ENCODE peak calls at places on chromosomes 11 and 22, in five cellular contexts. P, F, S, A and E are unnamed samples.

GRCh38 chr11:34546511-34547206 is 33.1 kb upstream of the ELF5 start:
- DNase-seq in P (no peak), A (no peak), S (no peak), F (peak), E (no peak)

GRCh38 chr22:25085930-25086901 is 113.4 kb upstream of the CRYBB3 start:
- DNase-seq in P (peak), A (peak), F (peak), S (no peak), E (no peak)

GRCh38 chr11:10044618-10045017 is 249.4 kb downstream of the SBF2 start:
- DNase-seq in A (no peak), S (no peak), P (no peak), F (peak), E (no peak)

GRCh38 chr11:35618497-35619029 is 303 bp downstream of the FJX1 start:
- DNase-seq in P (no peak), S (peak), A (no peak), F (peak), E (no peak)

GRCh38 chr22:46107089-46107664 is 43.1 kb upstream of the PPARA start:
- DNase-seq in P (peak), A (peak), S (no peak), F (peak), E (no peak)

GRCh38 chr11:114040706-114041211 is 18.8 kb upstream of the ZBTB16 start:
- DNase-seq in P (no peak), F (peak), A (no peak), S (peak), E (peak)

GRCh38 chr11:43983221-43983795 is 40.9 kb downstream of the C11orf96 start:
- DNase-seq in A (no peak), S (peak), P (no peak), F (no peak), E (no peak)

GRCh38 chr22:50677493-50678217 is 5.0 kb downstream of the SHANK3 start:
- DNase-seq in F (no peak), S (no peak), A (no peak), P (peak), E (no peak)

GRCh38 chr22:49853981-49854791 is 542 bp downstream of the ZBED4 start:
- DNase-seq in S (peak), A (peak), P (no peak), F (peak), E (no peak)

GRCh38 chr11:28401446-28401845 is 293.3 kb downstream of the METTL15 start:
- DNase-seq in F (no peak), P (no peak), S (no peak), A (no peak), E (no peak)

GRCh38 chr11:72426758-72427157 is 7.6 kb downstream of the CLPB start:
- DNase-seq in A (no peak), F (no peak), P (no peak), S (no peak), E (no peak)

GRCh38 chr11:25423436-25424184 is 908.3 kb upstream of the ANO3 start:
- DNase-seq in F (peak), P (no peak), S (peak), A (no peak), E (peak)

GRCh38 chr11:73869234-73869949 is 7.3 kb downstream of the COA4 start:
- DNase-seq in F (no peak), P (no peak), A (no peak), S (peak), E (no peak)

GRCh38 chr11:1563697-1564534 is 8.2 kb downstream of the DUSP8 start:
- DNase-seq in A (no peak), F (no peak), P (peak), S (no peak), E (no peak)

GRCh38 chr11:44446996-44447771 is 118.3 kb upstream of the CD82 start:
- DNase-seq in A (no peak), S (no peak), P (no peak), F (no peak), E (no peak)

GRCh38 chr11:5226732-5227327 is at the start of gene HBB:
- DNase-seq in S (no peak), F (no peak), A (no peak), P (no peak), E (no peak)

GRCh38 chr11:7639643-7640025 is 33.7 kb downstream of the CYB5R2 start:
- DNase-seq in F (no peak), P (no peak), S (no peak), A (peak), E (no peak)

GRCh38 chr11:105070221-105070789 is 25.2 kb upstream of the CARD16 start:
- DNase-seq in A (no peak), S (no peak), F (no peak), P (no peak), E (no peak)

GRCh38 chr11:3037945-3038271 is 19.3 kb downstream of the CARS1 start:
- DNase-seq in S (no peak), A (no peak), F (no peak), P (no peak), E (no peak)

GRCh38 chr11:61075891-61076290 is 26.4 kb upstream of the CD5 start:
- DNase-seq in S (peak), F (peak), A (no peak), P (no peak), E (peak)

GRCh38 chr11:36465449-36466163 is 44.5 kb downstream of the TRAF6 start:
- DNase-seq in P (no peak), S (peak), A (no peak), F (peak), E (no peak)

GRCh38 chr11:120182357-120182756 is 28.5 kb upstream of the OAF start:
- DNase-seq in S (no peak), P (peak), F (no peak), A (peak), E (no peak)

GRCh38 chr11:77029829-77030228 is 4.4 kb upstream of the B3GNT6 start:
- DNase-seq in P (no peak), F (no peak), S (no peak), A (no peak), E (no peak)

GRCh38 chr11:122723576-122723975 is 68.1 kb downstream of the UBASH3B start:
- DNase-seq in F (no peak), P (no peak), A (no peak), S (peak), E (no peak)

GRCh38 chr11:88179141-88179540 is 3.9 kb upstream of the RAB38 start:
- DNase-seq in P (no peak), S (peak), A (no peak), F (peak), E (peak)

GRCh38 chr11:72326151-72326842 is 82.3 kb upstream of the PHOX2A start:
- DNase-seq in P (no peak), F (peak), S (peak), A (no peak), E (no peak)

GRCh38 chr11:534592-535518 is 521 bp downstream of the HRAS start:
- DNase-seq in F (peak), S (no peak), P (no peak), A (peak), E (no peak)

GRCh38 chr11:75328426-75329277 is 22.8 kb downstream of the ARRB1 start:
- DNase-seq in P (peak), F (peak), S (peak), A (no peak), E (no peak)

GRCh38 chr22:40499187-40499753 is 128.9 kb downstream of the SGSM3 start:
- DNase-seq in F (peak), A (no peak), S (peak), P (no peak), E (peak)

GRCh38 chr11:103652013-103652412 is 384.4 kb upstream of the DDI1 start:
- DNase-seq in F (peak), S (peak), P (no peak), A (no peak), E (no peak)

GRCh38 chr11:59755701-59756495 is 722 bp downstream of the STX3 start:
- DNase-seq in F (peak), P (peak), A (peak), S (peak), E (peak)

GRCh38 chr22:35797411-35797810 is 79.7 kb downstream of the APOL5 start:
- DNase-seq in S (no peak), F (no peak), A (no peak), P (no peak), E (no peak)

GRCh38 chr11:120527111-120527748 is 15.7 kb downstream of the GRIK4 start:
- DNase-seq in A (peak), S (peak), F (no peak), P (no peak), E (peak)

GRCh38 chr11:124761301-124762021 is 629 bp downstream of the ESAM start:
- DNase-seq in A (no peak), F (no peak), P (no peak), S (no peak), E (no peak)

GRCh38 chr11:45150301-45150700 is 3.9 kb downstream of the PRDM11 start:
- DNase-seq in F (no peak), S (no peak), P (peak), A (no peak), E (no peak)

GRCh38 chr22:37746366-37747089 is 49.7 kb downstream of the TRIOBP start:
- DNase-seq in F (peak), S (no peak), A (no peak), P (no peak), E (no peak)

GRCh38 chr11:78808903-78809302 is 234.2 kb upstream of the NARS2 start:
- DNase-seq in F (no peak), A (no peak), S (no peak), P (no peak), E (no peak)

GRCh38 chr22:34490911-34491310 is 570.6 kb upstream of the LARGE1 start:
- DNase-seq in P (no peak), A (no peak), F (no peak), S (no peak), E (no peak)

GRCh38 chr11:46277623-46278386 is at the start of gene CREB3L1:
- DNase-seq in F (no peak), S (no peak), P (peak), A (peak), E (no peak)
- H3K4me3 ChIP-seq in F (no peak), S (peak), P (peak), A (peak), E (peak)

GRCh38 chr11:112412383-112412782 is 151.7 kb upstream of the PLET1 start:
- DNase-seq in A (no peak), P (no peak), S (no peak), F (peak), E (no peak)
- TF ChIP-seq CTCF in A (no peak), P (no peak), S (no peak), F (no peak), E (no peak)

GRCh38 chr22:28812491-28812890 is 12.1 kb upstream of the XBP1 start:
- DNase-seq in P (no peak), A (peak), S (no peak), F (no peak), E (no peak)

GRCh38 chr22:28815101-28815500 is 14.7 kb upstream of the XBP1 start:
- DNase-seq in P (no peak), S (no peak), A (peak), F (no peak), E (no peak)

GRCh38 chr22:28808716-28809355 is 8.5 kb upstream of the XBP1 start:
- DNase-seq in S (no peak), F (no peak), P (no peak), A (peak), E (no peak)

GRCh38 chr22:28813772-28814518 is 13.6 kb upstream of the XBP1 start:
- DNase-seq in S (no peak), F (no peak), A (peak), P (no peak), E (no peak)

DNA sequence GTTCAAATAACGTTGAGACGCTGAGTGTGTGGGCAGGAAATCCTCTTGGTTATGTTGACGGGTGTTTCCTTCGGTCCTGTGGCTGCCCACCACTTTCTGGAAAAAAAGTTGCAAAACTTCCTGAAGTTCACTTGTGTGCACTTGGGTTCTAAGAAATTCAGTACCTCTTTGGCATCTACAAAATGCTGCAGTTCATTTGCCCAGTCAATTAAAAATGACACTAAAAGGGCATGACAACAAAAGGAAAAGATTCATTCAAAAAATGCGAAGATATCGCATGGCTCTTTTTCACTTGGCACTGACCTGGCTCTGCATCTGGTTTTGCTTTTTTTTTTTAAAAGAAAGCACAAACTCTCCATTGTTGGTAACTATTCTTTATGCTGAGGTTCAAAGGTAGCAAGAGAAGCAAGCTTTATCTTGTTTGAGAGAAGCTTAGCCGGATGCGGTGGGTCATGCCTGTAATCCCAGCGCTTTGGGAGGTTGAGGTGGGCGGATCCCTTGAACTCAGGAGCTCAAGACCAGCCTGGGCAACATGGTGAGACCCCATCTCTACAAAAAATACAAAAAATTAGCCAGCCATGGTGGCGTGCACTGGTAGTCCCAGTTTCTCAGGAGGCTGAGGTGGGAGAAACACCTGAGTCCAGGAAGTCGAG is 10.6 kb upstream of the XBP1 start:
- DNase-seq in A (peak), S (no peak), P (no peak), F (no peak), E (no peak)
- H3K4me3 ChIP-seq in A (no peak), S (no peak), P (no peak), F (no peak), E (no peak)

GRCh38 chr11:69013009-69013951 is at the start of gene MRGPRF:
- DNase-seq in F (no peak), P (peak), S (peak), A (peak), E (peak)
- TF ChIP-seq CTCF in F (peak), P (peak), S (peak), A (peak), E (peak)

GRCh38 chr22:48055185-48055584 is 1292.7 kb downstream of the TBC1D22A start:
- DNase-seq in F (no peak), A (no peak), P (no peak), S (no peak), E (no peak)
- H3K4me3 ChIP-seq in F (no peak), A (no peak), P (no peak), S (no peak), E (no peak)